ENCODE peak calls at places on chromosomes 3 and 15, in ten cellular contexts. C is body of pancreas; H is CD8-positive, alpha-beta T cell; Y is right lobe of liver; O is tibial artery; W is heart right ventricle; V is GM23338; G is thyroid gland; S is brain microvascular endothelial cell; R is IMR-90. B is an unnamed sample.

GRCh38 chr3:66253790-66254620 is 33.2 kb downstream of the SLC25A26 start:
- DNase-seq in G (no peak), C (no peak), R (peak; percentile 67), O (no peak), W (no peak), S (no peak), Y (no peak), V (peak; percentile 45), H (no peak), B (peak; percentile 4)

GRCh38 chr3:67381667-67382272 is 272.6 kb downstream of the SUCLG2 start:
- DNase-seq in H (no peak), R (peak; percentile 27), C (no peak), G (no peak), S (peak; percentile 39), V (peak; percentile 49), O (no peak), W (no peak), Y (no peak), B (peak; percentile 12)

GRCh38 chr15:66188464-66188863 is 65.1 kb downstream of the MEGF11 start:
- DNase-seq in G (no peak), H (no peak), Y (peak; percentile 33), O (no peak), W (no peak), S (no peak), V (no peak), C (no peak), R (no peak), B (no peak)

GRCh38 chr15:47388299-47388698 is 329.0 kb upstream of the SEMA6D start:
- DNase-seq in R (no peak), G (no peak), S (no peak), V (no peak), O (no peak), W (no peak), Y (no peak), H (no peak), C (no peak), B (peak; percentile 5)

GRCh38 chr15:36362508-36362907 is 216.9 kb upstream of the CDIN1 start:
- DNase-seq in Y (no peak), S (peak; percentile 29), R (peak; percentile 24), G (no peak), C (no peak), W (no peak), O (no peak), H (no peak), V (no peak), B (no peak)

GRCh38 chr3:52636673-52637072 is 49.0 kb downstream of the PBRM1 start:
- DNase-seq in H (no peak), Y (no peak), W (no peak), O (no peak), S (no peak), R (no peak), V (peak; percentile 2), C (no peak), G (no peak), B (peak; percentile 2)

GRCh38 chr3:37163262-37164020 is 10.9 kb downstream of the LRRFIP2 start:
- DNase-seq in O (no peak), W (no peak), C (no peak), Y (no peak), R (peak; percentile 82), V (peak; percentile 47), H (peak; percentile 19), S (peak; percentile 65), G (no peak), B (peak; percentile 38)

GRCh38 chr15:56322444-56322843 is 42.8 kb upstream of the TEX9 start:
- DNase-seq in W (no peak), R (no peak), V (no peak), Y (no peak), H (no peak), C (no peak), S (no peak), G (no peak), O (no peak), B (no peak)

GRCh38 chr15:94119923-94120775 is 111.2 kb upstream of the MCTP2 start:
- DNase-seq in S (peak; percentile 80), G (peak; percentile 57), Y (no peak), W (no peak), H (peak; percentile 36), V (peak; percentile 93), R (peak; percentile 82), C (peak; percentile 75), O (peak; percentile 73), B (peak; percentile 81)

GRCh38 chr15:53196235-53196634 is 406.1 kb upstream of the ONECUT1 start:
- DNase-seq in R (no peak), G (no peak), O (no peak), C (no peak), H (no peak), Y (no peak), W (no peak), V (no peak), S (no peak), B (no peak)

GRCh38 chr3:174495928-174496327 is 363.2 kb upstream of the NAALADL2 start:
- DNase-seq in O (no peak), C (no peak), G (no peak), S (peak; percentile 40), V (no peak), W (no peak), R (peak; percentile 17), H (no peak), Y (peak; percentile 56), B (no peak)

GRCh38 chr15:61908241-61908640 is 152.0 kb downstream of the VPS13C start:
- DNase-seq in O (no peak), S (no peak), H (no peak), C (no peak), V (no peak), Y (no peak), G (no peak), R (no peak), W (no peak), B (no peak)

GRCh38 chr3:39378092-39378491 is 5.1 kb upstream of the SLC25A38 start:
- DNase-seq in W (no peak), G (peak; percentile 74), H (peak; percentile 63), C (peak; percentile 72), V (peak; percentile 92), S (peak; percentile 16), R (peak; percentile 18), Y (peak; percentile 64), O (no peak), B (peak; percentile 33)

GRCh38 chr3:105868450-105868744 is 415 bp downstream of the CBLB start:
- DNase-seq in C (peak; percentile 61), R (peak; percentile 52), G (peak; percentile 71), V (peak; percentile 71), Y (peak; percentile 72), S (peak; percentile 42), O (peak; percentile 60), W (peak; percentile 65), H (no peak), B (peak; percentile 18)

DNA sequence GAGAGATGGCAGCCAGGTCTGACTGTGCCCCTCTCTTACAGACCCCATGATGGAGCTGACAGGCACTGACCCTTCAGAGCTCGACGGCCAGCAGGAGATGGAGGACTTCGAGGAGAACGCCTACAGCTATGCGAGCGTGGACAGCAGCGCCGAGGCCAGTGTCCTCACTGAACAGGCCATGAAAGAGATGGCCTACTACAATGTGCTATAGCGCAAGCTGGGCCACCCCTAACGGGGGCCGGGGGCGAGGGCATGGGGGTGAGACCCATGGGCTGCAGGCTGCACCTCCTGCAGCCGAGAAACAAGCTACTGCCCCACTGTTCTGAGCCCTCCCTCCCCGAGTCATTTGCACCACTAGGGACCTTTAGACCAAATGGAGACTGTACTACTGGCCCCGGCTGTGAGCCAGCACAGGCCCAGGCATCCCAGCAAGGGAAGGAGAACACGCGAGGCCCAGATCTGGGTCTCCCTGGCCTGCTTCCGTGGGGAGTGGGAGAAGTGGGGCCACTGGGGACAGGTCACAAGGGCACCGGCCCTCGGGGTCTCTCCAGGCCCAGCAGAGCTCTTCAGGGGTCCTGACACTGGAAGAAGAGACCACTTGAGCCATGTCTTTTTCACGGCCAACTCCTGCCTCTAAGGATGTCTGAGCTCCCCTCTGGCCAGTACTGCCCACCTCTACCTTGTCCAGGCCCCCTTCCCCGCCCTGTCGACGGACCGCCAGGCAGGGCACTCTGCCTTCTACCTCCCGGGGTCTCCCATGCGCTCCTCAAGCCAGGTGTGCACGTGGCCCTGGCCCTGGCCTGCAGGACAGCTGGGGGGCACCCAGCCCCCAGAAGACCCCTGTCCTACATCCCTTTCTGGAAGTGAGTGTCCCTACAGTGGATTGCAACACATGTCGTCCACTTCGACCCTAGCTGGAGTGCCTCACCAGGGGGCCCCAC is 22.4 kb downstream of the IDH2 start:
- DNase-seq in O (no peak), W (no peak), S (no peak), R (no peak), H (no peak), Y (no peak), G (no peak), C (no peak), V (no peak), B (no peak)
- TF ChIP-seq CTCF in O (no peak), W (no peak), S (no peak), R (no peak), H (no peak), Y (no peak), G (no peak), C (no peak), V (no peak), B (no peak)

GRCh38 chr3:122974764-122975162 is 52.8 kb downstream of the SEMA5B start:
- DNase-seq in H (no peak), O (no peak), Y (no peak), W (peak; percentile 63), R (peak; percentile 54), S (peak; percentile 84), C (no peak), V (no peak), G (no peak), B (peak; percentile 42)
- H3K27ac ChIP-seq in H (no peak overlapping the region), O (peak overlapping the region; percentile 56), Y (no peak overlapping the region), W (peak overlapping the region; percentile 81), R (no peak overlapping the region), S (peak overlapping the region; percentile 61), C (no peak overlapping the region), V (no peak overlapping the region), G (no peak overlapping the region), B (no peak overlapping the region)

DNA sequence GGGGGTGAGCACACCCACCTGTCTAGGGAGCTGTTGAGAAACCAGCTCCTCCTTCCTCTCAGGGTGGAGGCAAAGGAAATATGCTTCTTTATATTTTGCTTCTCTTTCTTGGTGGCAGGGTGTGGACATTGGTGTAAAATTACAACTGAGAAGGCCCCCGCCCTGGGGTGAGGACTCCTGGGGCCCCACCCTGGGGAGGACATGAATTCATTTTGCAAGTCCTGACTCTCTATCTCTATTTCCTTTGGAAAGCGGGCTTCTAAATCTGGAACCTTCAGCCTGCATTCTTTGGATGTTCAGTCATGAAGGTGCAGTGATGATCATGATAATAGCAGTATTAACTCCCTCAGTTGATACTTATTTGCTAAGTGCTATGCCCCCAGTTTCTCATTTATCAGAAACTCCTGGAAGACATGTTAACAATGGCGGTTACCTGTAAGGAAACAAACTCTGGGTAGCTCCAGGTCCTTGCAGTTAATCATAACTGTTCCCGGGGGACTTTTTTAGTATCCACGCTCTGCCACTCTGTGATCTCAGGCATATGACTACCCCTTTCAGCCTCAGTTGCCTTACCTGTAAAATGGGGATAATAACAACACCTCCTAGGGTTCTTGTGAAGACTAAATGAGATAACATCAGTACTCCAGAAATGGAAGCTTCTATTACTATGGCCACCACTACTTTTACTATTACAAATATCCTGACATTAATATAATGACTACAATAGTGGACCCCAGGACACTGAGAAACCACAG is 7.3 kb upstream of the FLNB start:
- DNase-seq in R (no peak), C (no peak), O (no peak), S (no peak), V (no peak), G (no peak), H (no peak), Y (no peak), W (no peak), B (peak; percentile 53)
- TF ChIP-seq CTCF in R (no peak), C (no peak), O (no peak), S (no peak), V (no peak), G (no peak), H (no peak), Y (no peak), W (no peak), B (no peak)

GRCh38 chr3:46707601-46708011 is 6.4 kb downstream of the TMIE start:
- DNase-seq in R (no peak), W (no peak), C (no peak), H (no peak), S (no peak), V (no peak), Y (peak; percentile 34), G (no peak), O (no peak), B (no peak)
- H3K27ac ChIP-seq in R (no peak overlapping the region), W (no peak overlapping the region), C (no peak overlapping the region), H (no peak overlapping the region), S (no peak overlapping the region), V (no peak overlapping the region), Y (no peak overlapping the region), G (no peak overlapping the region), O (no peak overlapping the region), B (no peak overlapping the region)